ENCODE peak calls at places on chromosomes 13 and 19, in eight cellular contexts. One of them, this sample, is unnamed.

GRCh38 chr19:7497292-7497691 is 8.5 kb upstream of the PEX11G start:
- DNase-seq in tibial nerve: no peak
- DNase-seq in CD8-positive, alpha-beta T cell: no peak
- DNase-seq in thoracic aorta: no peak
- DNase-seq in AG04450: no peak
- DNase-seq in OCI-LY7: no peak
- DNase-seq in endodermal cell: peak; percentile 75
- DNase-seq in GM12865: no peak
- DNase-seq in this sample: no peak

GRCh38 chr19:17337675-17338439 is 504 bp downstream of the GTPBP3 start:
- DNase-seq in OCI-LY7: peak; percentile 74
- DNase-seq in tibial nerve: no peak
- DNase-seq in AG04450: no peak
- DNase-seq in thoracic aorta: no peak
- DNase-seq in endodermal cell: no peak
- DNase-seq in GM12865: peak; percentile 71
- DNase-seq in CD8-positive, alpha-beta T cell: peak; percentile 28
- DNase-seq in this sample: no peak

GRCh38 chr13:31020996-31021395 is 88.5 kb downstream of the TEX26 start:
- DNase-seq in endodermal cell: no peak
- DNase-seq in OCI-LY7: no peak
- DNase-seq in GM12865: no peak
- DNase-seq in AG04450: no peak
- DNase-seq in CD8-positive, alpha-beta T cell: no peak
- DNase-seq in tibial nerve: no peak
- DNase-seq in thoracic aorta: no peak
- DNase-seq in this sample: no peak

GRCh38 chr13:99357149-99357596 is 50.0 kb upstream of the GPR183 start:
- DNase-seq in OCI-LY7: no peak
- DNase-seq in thoracic aorta: no peak
- DNase-seq in GM12865: peak; percentile 75
- DNase-seq in endodermal cell: no peak
- DNase-seq in CD8-positive, alpha-beta T cell: peak; percentile 53
- DNase-seq in AG04450: peak; percentile 36
- DNase-seq in tibial nerve: no peak
- DNase-seq in this sample: peak; percentile 15

GRCh38 chr19:23071087-23071511 is 45.7 kb upstream of the ZNF730 start:
- DNase-seq in endodermal cell: no peak
- DNase-seq in CD8-positive, alpha-beta T cell: no peak
- DNase-seq in OCI-LY7: no peak
- DNase-seq in thoracic aorta: no peak
- DNase-seq in AG04450: no peak
- DNase-seq in GM12865: no peak
- DNase-seq in tibial nerve: no peak
- DNase-seq in this sample: no peak

GRCh38 chr19:39969266-39969665 is 1.7 kb upstream of the PSMC4 start:
- DNase-seq in thoracic aorta: no peak
- DNase-seq in tibial nerve: no peak
- DNase-seq in AG04450: no peak
- DNase-seq in GM12865: no peak
- DNase-seq in CD8-positive, alpha-beta T cell: no peak
- DNase-seq in OCI-LY7: no peak
- DNase-seq in endodermal cell: no peak
- DNase-seq in this sample: no peak

GRCh38 chr13:25752957-25753540 is 298.8 kb downstream of the SHISA2 start:
- DNase-seq in GM12865: no peak
- DNase-seq in AG04450: peak; percentile 18
- DNase-seq in tibial nerve: peak; percentile 14
- DNase-seq in CD8-positive, alpha-beta T cell: no peak
- DNase-seq in endodermal cell: no peak
- DNase-seq in OCI-LY7: no peak
- DNase-seq in thoracic aorta: peak; percentile 25
- DNase-seq in this sample: peak; percentile 22

GRCh38 chr13:98496239-98496668 is 80.7 kb downstream of the STK24 start:
- DNase-seq in thoracic aorta: no peak
- DNase-seq in AG04450: no peak
- DNase-seq in CD8-positive, alpha-beta T cell: no peak
- DNase-seq in GM12865: no peak
- DNase-seq in OCI-LY7: no peak
- DNase-seq in endodermal cell: peak; percentile 55
- DNase-seq in tibial nerve: peak; percentile 69
- DNase-seq in this sample: no peak

GRCh38 chr19:49861127-49861526 is 6.2 kb downstream of the PNKP start:
- DNase-seq in GM12865: peak; percentile 4
- DNase-seq in AG04450: no peak
- DNase-seq in CD8-positive, alpha-beta T cell: no peak
- DNase-seq in tibial nerve: peak; percentile 71
- DNase-seq in OCI-LY7: no peak
- DNase-seq in endodermal cell: peak; percentile 77
- DNase-seq in thoracic aorta: no peak
- DNase-seq in this sample: no peak

GRCh38 chr13:107586216-107586615 is 629.1 kb downstream of the LIG4 start:
- DNase-seq in endodermal cell: no peak
- DNase-seq in CD8-positive, alpha-beta T cell: no peak
- DNase-seq in GM12865: no peak
- DNase-seq in OCI-LY7: no peak
- DNase-seq in thoracic aorta: no peak
- DNase-seq in tibial nerve: no peak
- DNase-seq in AG04450: peak; percentile 33
- DNase-seq in this sample: no peak

GRCh38 chr19:11152318-11153062 is 3.1 kb downstream of the SPC24 start:
- DNase-seq in OCI-LY7: no peak
- DNase-seq in thoracic aorta: no peak
- DNase-seq in AG04450: no peak
- DNase-seq in CD8-positive, alpha-beta T cell: no peak
- DNase-seq in endodermal cell: no peak
- DNase-seq in tibial nerve: peak; percentile 58
- DNase-seq in GM12865: no peak
- DNase-seq in this sample: no peak

GRCh38 chr19:44753619-44753931 is 5.1 kb downstream of the BCL3 start:
- DNase-seq in thoracic aorta: no peak
- DNase-seq in CD8-positive, alpha-beta T cell: no peak
- DNase-seq in AG04450: no peak
- DNase-seq in endodermal cell: no peak
- DNase-seq in GM12865: no peak
- DNase-seq in tibial nerve: no peak
- DNase-seq in OCI-LY7: no peak
- DNase-seq in this sample: no peak

GRCh38 chr19:49327878-49328544 is 3.0 kb upstream of the SLC6A16 start:
- DNase-seq in AG04450: no peak
- DNase-seq in GM12865: peak; percentile 81
- DNase-seq in OCI-LY7: peak; percentile 87
- DNase-seq in CD8-positive, alpha-beta T cell: peak; percentile 48
- DNase-seq in tibial nerve: no peak
- DNase-seq in endodermal cell: peak; percentile 73
- DNase-seq in thoracic aorta: no peak
- DNase-seq in this sample: no peak

DNA sequence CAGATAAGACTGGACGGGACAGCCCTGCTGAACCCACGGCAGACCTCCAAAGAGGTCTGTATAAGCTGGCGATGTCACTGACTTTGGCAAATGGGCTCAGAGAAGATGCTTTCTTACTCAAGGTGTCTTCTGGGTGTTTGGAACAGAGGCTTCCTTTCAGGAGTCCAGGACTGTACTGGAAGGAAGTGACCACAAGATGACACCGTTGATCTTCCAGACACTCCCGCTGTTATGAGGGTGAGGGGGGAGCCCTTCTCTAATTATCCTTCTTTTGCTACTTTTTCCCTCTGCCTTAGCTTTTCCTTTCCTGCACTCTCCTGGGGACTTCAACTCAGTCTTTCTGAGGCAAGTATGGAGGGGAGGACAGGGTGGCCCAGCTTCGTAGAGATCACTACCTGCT is 65.2 kb upstream of the ZNF599 start:
- DNase-seq in endodermal cell: no peak
- DNase-seq in CD8-positive, alpha-beta T cell: no peak
- DNase-seq in GM12865: no peak
- DNase-seq in tibial nerve: no peak
- DNase-seq in OCI-LY7: peak; percentile 13
- DNase-seq in AG04450: no peak
- DNase-seq in thoracic aorta: no peak
- DNase-seq in this sample: no peak
- TF ChIP-seq CTCF in endodermal cell: no peak
- TF ChIP-seq CTCF in CD8-positive, alpha-beta T cell: no peak
- TF ChIP-seq CTCF in GM12865: no peak
- TF ChIP-seq CTCF in tibial nerve: peak; percentile 8
- TF ChIP-seq CTCF in OCI-LY7: peak; percentile 43
- TF ChIP-seq CTCF in AG04450: no peak
- TF ChIP-seq CTCF in thoracic aorta: no peak
- TF ChIP-seq CTCF in this sample: no peak

GRCh38 chr19:58509731-58510083 is 2.1 kb downstream of the SLC27A5 start:
- DNase-seq in AG04450: no peak
- DNase-seq in thoracic aorta: no peak
- DNase-seq in OCI-LY7: no peak
- DNase-seq in tibial nerve: no peak
- DNase-seq in GM12865: peak; percentile 25
- DNase-seq in CD8-positive, alpha-beta T cell: no peak
- DNase-seq in endodermal cell: no peak
- DNase-seq in this sample: no peak
- TF ChIP-seq CTCF in AG04450: no peak
- TF ChIP-seq CTCF in thoracic aorta: no peak
- TF ChIP-seq CTCF in OCI-LY7: no peak
- TF ChIP-seq CTCF in tibial nerve: no peak
- TF ChIP-seq CTCF in GM12865: no peak
- TF ChIP-seq CTCF in CD8-positive, alpha-beta T cell: no peak
- TF ChIP-seq CTCF in endodermal cell: no peak
- TF ChIP-seq CTCF in this sample: no peak

GRCh38 chr13:38872693-38873092 is 117.9 kb downstream of the STOML3 start:
- DNase-seq in CD8-positive, alpha-beta T cell: peak; percentile 24
- DNase-seq in GM12865: peak; percentile 73
- DNase-seq in tibial nerve: no peak
- DNase-seq in OCI-LY7: peak; percentile 40
- DNase-seq in thoracic aorta: no peak
- DNase-seq in endodermal cell: peak; percentile 88
- DNase-seq in AG04450: no peak
- DNase-seq in this sample: no peak
- TF ChIP-seq CTCF in CD8-positive, alpha-beta T cell: peak; percentile 38
- TF ChIP-seq CTCF in GM12865: peak; percentile 69
- TF ChIP-seq CTCF in tibial nerve: peak; percentile 31
- TF ChIP-seq CTCF in OCI-LY7: peak; percentile 86
- TF ChIP-seq CTCF in thoracic aorta: no peak
- TF ChIP-seq CTCF in endodermal cell: peak; percentile 94
- TF ChIP-seq CTCF in AG04450: peak; percentile 55
- TF ChIP-seq CTCF in this sample: peak; percentile 32

GRCh38 chr19:18866800-18867123 is 29.2 kb downstream of the CERS1 start:
- DNase-seq in AG04450: no peak
- DNase-seq in CD8-positive, alpha-beta T cell: no peak
- DNase-seq in OCI-LY7: no peak
- DNase-seq in tibial nerve: no peak
- DNase-seq in GM12865: no peak
- DNase-seq in endodermal cell: no peak
- DNase-seq in thoracic aorta: no peak
- DNase-seq in this sample: no peak
- TF ChIP-seq CTCF in AG04450: no peak
- TF ChIP-seq CTCF in CD8-positive, alpha-beta T cell: peak; percentile 30
- TF ChIP-seq CTCF in OCI-LY7: peak; percentile 73
- TF ChIP-seq CTCF in tibial nerve: peak; percentile 13
- TF ChIP-seq CTCF in GM12865: no peak
- TF ChIP-seq CTCF in endodermal cell: no peak
- TF ChIP-seq CTCF in thoracic aorta: peak; percentile 9
- TF ChIP-seq CTCF in this sample: no peak

This sample was measured in AG09319.